ENCODE peak calls at places on chromosomes 7 and 10, in seven cellular contexts. O is HCT116, I is SK-N-SH, B is GM12878, X is K562, A is H1, G is endothelial cell of umbilical vein. Q is an unnamed sample.

GRCh38 chr7:3107228-3107763 is 63.6 kb upstream of the CARD11 start:
- DNase-seq in X (no peak), B (no peak), I (no peak), G (no peak), A (no peak), O (no peak), Q (no peak)

GRCh38 chr10:21432266-21432665 is 93.2 kb downstream of the SKIDA1 start:
- DNase-seq in A (no peak), X (no peak), O (no peak), G (no peak), I (no peak), B (no peak), Q (no peak)

GRCh38 chr10:101053516-101053915 is 8.3 kb upstream of the KAZALD1 start:
- DNase-seq in A (no peak), O (no peak), I (no peak), X (no peak), B (no peak), G (no peak), Q (no peak)

GRCh38 chr7:150464962-150465361 is 14.5 kb downstream of the GIMAP8 start:
- DNase-seq in X (no peak), A (no peak), G (no peak), O (no peak), I (no peak), B (no peak), Q (no peak)

GRCh38 chr10:33952692-33953360 is 618.4 kb upstream of the NRP1 start:
- DNase-seq in I (no peak), A (no peak), O (no peak), B (no peak), X (no peak), G (peak), Q (no peak)

GRCh38 chr10:94062611-94063010 is 68.9 kb downstream of the PLCE1 start:
- DNase-seq in O (no peak), A (no peak), B (no peak), G (no peak), X (no peak), I (no peak), Q (no peak)

GRCh38 chr7:150311146-150311545 is 12.0 kb upstream of the LRRC61 start:
- DNase-seq in B (no peak), G (no peak), I (no peak), X (no peak), O (no peak), A (no peak), Q (no peak)

GRCh38 chr7:142319970-142320369 is 62.1 kb upstream of the PRSS58 start:
- DNase-seq in G (no peak), B (no peak), I (no peak), A (no peak), X (peak), O (no peak), Q (no peak)

GRCh38 chr10:22606164-22606614 is 108.2 kb downstream of the PIP4K2A start:
- DNase-seq in B (peak), X (no peak), I (no peak), G (peak), A (no peak), O (no peak), Q (no peak)

GRCh38 chr10:43671659-43672555 is 23.2 kb upstream of the ZNF32 start:
- DNase-seq in X (peak), A (no peak), O (peak), I (peak), B (no peak), G (peak), Q (no peak)

GRCh38 chr7:99997545-99998137 is 17.8 kb upstream of the ZKSCAN1 start:
- DNase-seq in X (no peak), A (no peak), G (peak), B (no peak), O (no peak), I (peak), Q (no peak)

GRCh38 chr10:69061305-69062161 is 26.4 kb upstream of the SRGN start:
- DNase-seq in A (no peak), O (no peak), B (no peak), G (peak), X (peak), I (peak), Q (no peak)

GRCh38 chr7:108329514-108329913 is 126.7 kb downstream of the NRCAM start:
- DNase-seq in O (no peak), G (no peak), X (no peak), B (no peak), I (no peak), A (no peak), Q (no peak)

GRCh38 chr7:100865971-100866720 is 1.0 kb upstream of the TRIP6 start:
- DNase-seq in B (no peak), A (no peak), O (peak), I (peak), G (peak), X (no peak), Q (no peak)

GRCh38 chr10:101797403-101798059 is 14.3 kb upstream of the NPM3 start:
- DNase-seq in O (no peak), B (no peak), X (no peak), A (no peak), G (no peak), I (no peak), Q (no peak)

GRCh38 chr10:27433976-27434375 is 70.1 kb upstream of the RAB18 start:
- DNase-seq in O (no peak), I (no peak), G (no peak), B (no peak), A (no peak), X (no peak), Q (no peak)

GRCh38 chr7:114051871-114052324 is 133.1 kb upstream of the PPP1R3A start:
- DNase-seq in G (no peak), I (no peak), B (peak), X (no peak), O (no peak), A (no peak), Q (no peak)

GRCh38 chr10:37754538-37755323 is 102.7 kb downstream of the ZNF248 start:
- DNase-seq in X (peak), B (no peak), G (no peak), A (no peak), I (peak), O (peak), Q (no peak)

GRCh38 chr7:31478744-31479143 is 35.1 kb upstream of the ITPRID1 start:
- DNase-seq in X (no peak), G (no peak), I (no peak), O (no peak), B (peak), A (no peak), Q (no peak)

GRCh38 chr7:5677538-5678294 is 103.7 kb downstream of the RNF216 start:
- DNase-seq in O (peak), B (no peak), G (peak), X (peak), I (peak), A (no peak), Q (no peak)
- H3K9ac ChIP-seq in O (no peak), B (no peak), G (peak), X (no peak), I (peak), A (no peak), Q (no peak)

DNA sequence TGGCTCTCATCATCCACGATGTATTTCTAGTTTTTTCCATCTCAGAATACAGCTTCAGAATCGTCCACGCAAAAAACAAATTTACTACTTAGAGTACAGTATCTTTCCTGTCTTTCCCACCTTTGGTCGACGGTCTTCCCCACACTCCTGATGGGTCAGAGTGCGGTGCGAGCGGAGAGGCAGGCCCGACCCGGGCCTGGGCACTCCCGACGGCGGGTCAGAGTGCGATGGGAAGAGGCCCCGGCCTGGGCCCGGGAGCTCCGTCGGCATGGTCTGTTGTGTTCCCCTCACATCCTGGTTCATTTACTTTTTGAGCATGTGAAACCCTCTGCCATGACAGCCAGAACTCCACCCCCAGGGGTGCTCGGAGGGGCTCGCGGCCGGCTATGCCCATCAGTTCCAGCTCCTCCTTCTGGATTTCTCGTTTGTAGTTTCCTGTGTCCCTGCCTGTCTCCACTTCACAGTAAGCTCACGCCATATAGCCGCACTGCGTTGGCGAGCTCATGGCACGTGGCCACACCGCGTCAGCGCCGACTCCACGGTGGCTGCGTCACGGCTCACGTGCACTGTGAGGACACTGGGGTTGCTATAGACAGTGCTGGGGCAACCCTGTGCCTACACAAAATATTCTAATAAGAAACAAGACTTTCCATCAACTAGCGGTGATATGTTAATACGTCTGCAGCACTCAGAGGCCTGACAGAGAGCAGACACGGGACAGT is 7.8 kb downstream of the COX19 start:
- DNase-seq in B (no peak), O (no peak), G (no peak), X (no peak), A (no peak), I (no peak), Q (no peak)
- TF ChIP-seq POLR2AphosphoS5 in B (no peak), O (no peak), G (peak), X (no peak), A (no peak), I (no peak), Q (no peak)

GRCh38 chr10:60042262-60042661 is 135.9 kb upstream of the CCDC6 start:
- DNase-seq in O (no peak), B (no peak), A (no peak), I (no peak), G (no peak), X (no peak), Q (no peak)

GRCh38 chr10:60042959-60043358 is 136.6 kb upstream of the CCDC6 start:
- DNase-seq in O (no peak), I (no peak), G (no peak), A (no peak), B (no peak), X (no peak), Q (no peak)

GRCh38 chr10:60041489-60042133 is 135.3 kb upstream of the CCDC6 start:
- DNase-seq in G (no peak), A (no peak), O (no peak), B (no peak), I (no peak), X (no peak), Q (no peak)

GRCh38 chr10:60043561-60043960 is 137.2 kb upstream of the CCDC6 start:
- DNase-seq in B (no peak), G (no peak), O (no peak), A (no peak), I (no peak), X (no peak), Q (no peak)

GRCh38 chr10:60040003-60040662 is 133.8 kb upstream of the CCDC6 start:
- DNase-seq in X (no peak), O (no peak), G (no peak), I (no peak), A (no peak), B (no peak), Q (no peak)
- H3K4me3 ChIP-seq in X (no peak), O (no peak), G (no peak), I (no peak), A (no peak), B (no peak), Q (no peak)

GRCh38 chr7:1024876-1025746 is 19.2 kb upstream of the GPR146 start:
- DNase-seq in O (no peak), A (no peak), B (no peak), X (no peak), G (no peak), I (no peak), Q (no peak)
- H3K9ac ChIP-seq in O (no peak), A (no peak), B (peak), X (peak), G (no peak), I (no peak), Q (no peak)

GRCh38 chr10:73905256-73906018 is 5.5 kb upstream of the PLAU start:
- DNase-seq in A (no peak), I (no peak), X (no peak), B (no peak), O (no peak), G (peak), Q (no peak)

GRCh38 chr10:73908853-73909611 is 1.9 kb upstream of the PLAU start:
- DNase-seq in A (no peak), G (peak), I (no peak), B (peak), O (no peak), X (peak), Q (no peak)

GRCh38 chr10:73909716-73910115 is 1.2 kb upstream of the PLAU start:
- DNase-seq in X (no peak), G (no peak), I (no peak), B (no peak), O (no peak), A (no peak), Q (no peak)

GRCh38 chr10:73907841-73908517 is 3.0 kb upstream of the PLAU start:
- DNase-seq in O (no peak), I (no peak), G (no peak), A (no peak), X (no peak), B (no peak), Q (no peak)

GRCh38 chr10:73906524-73907447 is 4.1 kb upstream of the PLAU start:
- DNase-seq in A (peak), O (peak), G (peak), B (no peak), X (no peak), I (no peak), Q (no peak)
- TF ChIP-seq POLR2AphosphoS5 in A (peak), O (peak), G (peak), B (no peak), X (no peak), I (peak), Q (no peak)

GRCh38 chr7:88217675-88218427 is 2.0 kb downstream of the SRI start:
- DNase-seq in G (no peak), A (no peak), I (no peak), B (peak), X (peak), O (no peak), Q (no peak)
- H3K4me3 ChIP-seq in G (no peak), A (peak), I (peak), B (peak), X (peak), O (no peak), Q (peak)

Q was measured in SK-N-MC.